ENCODE peak calls at places on chromosomes 13 and 19, in nine cellular contexts. D is IMR-90, U is mammary epithelial cell, A is H9, B is PC-9, W is astrocyte, L is GM23248, S is PC-3, V is K562. P is an unnamed sample. For H3K9me3, the result is how much of the 10 kb centered on the place peaks cover.

GRCh38 chr19:39408392-39409206 is 2.0 kb downstream of the ZFP36 start:
- DNase-seq in L (peak), V (peak), S (peak), B (peak), A (no peak), W (no peak), U (peak), D (peak), P (peak)

GRCh38 chr19:17944301-17944700 is 11.5 kb downstream of the CCDC124 start:
- DNase-seq in S (peak), A (no peak), L (peak), U (peak), W (peak), B (no peak), D (peak), V (no peak), P (no peak)

GRCh38 chr19:30968210-30968609 is 381.0 kb downstream of the TSHZ3 start:
- DNase-seq in S (no peak), W (no peak), A (no peak), U (no peak), V (peak), B (no peak), D (no peak), L (peak), P (no peak)

GRCh38 chr19:32404213-32404938 is 1.2 kb upstream of the DPY19L3 start:
- DNase-seq in V (no peak), D (no peak), S (no peak), A (peak), L (peak), W (no peak), B (no peak), U (no peak), P (no peak)

GRCh38 chr13:94550030-94550738 is 45.8 kb downstream of the TGDS start:
- DNase-seq in W (peak), S (peak), U (no peak), B (peak), A (no peak), L (peak), V (no peak), D (peak), P (no peak)

GRCh38 chr13:77465595-77466195 is 69.8 kb upstream of the SCEL start:
- DNase-seq in A (no peak), W (no peak), U (no peak), V (no peak), S (no peak), B (no peak), L (no peak), D (no peak), P (no peak)

GRCh38 chr19:56253737-56254136 is 18.8 kb upstream of the EDDM13 start:
- DNase-seq in W (peak), L (peak), A (no peak), U (peak), B (no peak), S (peak), D (peak), V (peak), P (peak)

GRCh38 chr13:43356566-43356965 is 333.2 kb downstream of the DNAJC15 start:
- DNase-seq in A (no peak), L (peak), S (no peak), W (no peak), V (no peak), B (no peak), U (peak), D (peak), P (no peak)

GRCh38 chr13:103371271-103371670 is 305.1 kb upstream of the SLC10A2 start:
- DNase-seq in L (no peak), D (no peak), W (peak), B (peak), S (peak), A (no peak), U (peak), V (no peak), P (no peak)

GRCh38 chr13:108769213-108770070 is 140.0 kb downstream of the MYO16 start:
- DNase-seq in W (peak), S (peak), L (no peak), D (no peak), B (peak), V (peak), U (peak), A (no peak), P (peak)

GRCh38 chr13:30806784-30807183 is 71.4 kb downstream of the ALOX5AP start:
- DNase-seq in B (no peak), A (no peak), U (peak), D (peak), L (peak), W (peak), V (no peak), S (peak), P (no peak)

GRCh38 chr19:2070436-2070827 is 19.4 kb upstream of the MKNK2 start:
- DNase-seq in A (no peak), B (no peak), W (no peak), U (no peak), D (no peak), S (no peak), V (no peak), L (no peak), P (no peak)

GRCh38 chr19:38932425-38933179 is 1.9 kb downstream of the MRPS12 start:
- DNase-seq in V (no peak), U (no peak), W (peak), D (peak), B (no peak), S (peak), L (peak), A (peak), P (no peak)

GRCh38 chr19:51688665-51689571 is 4.2 kb upstream of the SPACA6 start:
- DNase-seq in A (peak), L (peak), D (peak), W (peak), B (peak), S (peak), V (peak), U (peak), P (peak)

GRCh38 chr19:2487780-2488330 is 11.9 kb downstream of the GADD45B start:
- DNase-seq in B (no peak), U (no peak), L (no peak), A (no peak), W (no peak), S (no peak), D (no peak), V (no peak), P (no peak)

GRCh38 chr19:12778020-12778904 is 2.9 kb upstream of the HOOK2 start:
- DNase-seq in S (peak), B (peak), U (peak), W (peak), V (no peak), D (peak), L (peak), A (peak), P (peak)

GRCh38 chr13:68927387-68928026 is 1180.1 kb upstream of the ATXN8OS start:
- DNase-seq in A (peak), S (peak), V (no peak), L (no peak), B (no peak), D (no peak), W (peak), U (no peak), P (peak)

GRCh38 chr13:75455962-75456361 is 26.0 kb downstream of the TBC1D4 start:
- DNase-seq in U (no peak), A (no peak), V (no peak), S (no peak), W (no peak), D (no peak), L (no peak), B (no peak), P (no peak)

GRCh38 chr19:34556500-34556899 is 74.9 kb downstream of the WTIP start:
- DNase-seq in U (peak), V (peak), D (no peak), S (peak), L (peak), W (no peak), B (no peak), A (peak), P (peak)

GRCh38 chr13:89688908-89689307 is 1658.6 kb upstream of the MIR17HG start:
- DNase-seq in W (peak), D (no peak), U (no peak), A (no peak), V (no peak), B (no peak), S (no peak), L (no peak), P (no peak)

GRCh38 chr19:54608205-54608604 is 14.8 kb downstream of the LILRA1 start:
- DNase-seq in A (no peak), L (no peak), D (no peak), B (peak), U (no peak), S (no peak), W (no peak), V (no peak), P (no peak)

GRCh38 chr19:54608792-54609191 is 15.4 kb downstream of the LILRA1 start:
- DNase-seq in U (no peak), V (no peak), D (no peak), W (no peak), B (no peak), A (no peak), S (no peak), L (no peak), P (no peak)

GRCh38 chr19:54606891-54607781 is 13.7 kb downstream of the LILRA1 start:
- DNase-seq in D (no peak), A (no peak), W (no peak), V (no peak), S (no peak), L (no peak), U (no peak), B (peak), P (no peak)

GRCh38 chr19:54607782-54608150 is 14.3 kb downstream of the LILRA1 start:
- DNase-seq in D (no peak), B (no peak), V (no peak), L (no peak), U (no peak), A (no peak), W (no peak), S (no peak), P (no peak)

DNA sequence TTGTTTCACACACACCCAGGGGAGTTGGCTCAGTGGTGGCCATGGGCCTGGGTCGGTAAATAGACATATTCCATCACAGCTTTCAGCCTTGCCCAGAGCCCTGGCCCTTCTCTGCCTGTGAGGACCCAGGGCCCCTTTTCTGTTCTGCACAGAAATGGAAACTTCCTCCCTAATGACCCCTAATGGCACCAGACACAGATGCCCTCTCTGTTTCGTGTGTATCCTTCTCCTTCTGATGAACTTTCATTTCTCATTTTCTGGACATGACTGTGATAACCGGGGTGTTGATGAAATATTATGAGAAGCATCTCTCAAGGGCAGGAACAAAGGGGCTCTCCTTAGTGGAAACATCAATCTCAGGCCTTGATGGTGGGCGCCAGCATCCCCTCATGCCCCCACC is 12.8 kb downstream of the LILRA1 start:
- DNase-seq in D (no peak), V (no peak), B (peak), L (no peak), W (no peak), S (no peak), U (no peak), A (no peak), P (no peak)
- H3K9me3 ChIP-seq in D (under half), V (under half), B (under half), L (under half), W (under half), S (under half), U (under half), A (half or more), P (under half)

GRCh38 chr13:113666324-113666660 is 727 bp upstream of the GRK1 start:
- DNase-seq in L (no peak), D (no peak), U (no peak), V (no peak), A (no peak), W (no peak), S (no peak), B (no peak), P (no peak)

GRCh38 chr13:113665582-113666323 is 1.3 kb upstream of the GRK1 start:
- DNase-seq in B (no peak), W (no peak), D (no peak), S (no peak), V (no peak), U (no peak), A (no peak), L (no peak), P (no peak)

GRCh38 chr13:113668491-113668971 is 1.5 kb downstream of the GRK1 start:
- DNase-seq in L (no peak), V (no peak), W (no peak), B (no peak), U (no peak), D (no peak), S (no peak), A (no peak), P (no peak)

GRCh38 chr13:113667771-113668490 is 912 bp downstream of the GRK1 start:
- DNase-seq in V (no peak), W (no peak), A (no peak), U (no peak), B (no peak), L (no peak), D (no peak), S (no peak), P (no peak)

DNA sequence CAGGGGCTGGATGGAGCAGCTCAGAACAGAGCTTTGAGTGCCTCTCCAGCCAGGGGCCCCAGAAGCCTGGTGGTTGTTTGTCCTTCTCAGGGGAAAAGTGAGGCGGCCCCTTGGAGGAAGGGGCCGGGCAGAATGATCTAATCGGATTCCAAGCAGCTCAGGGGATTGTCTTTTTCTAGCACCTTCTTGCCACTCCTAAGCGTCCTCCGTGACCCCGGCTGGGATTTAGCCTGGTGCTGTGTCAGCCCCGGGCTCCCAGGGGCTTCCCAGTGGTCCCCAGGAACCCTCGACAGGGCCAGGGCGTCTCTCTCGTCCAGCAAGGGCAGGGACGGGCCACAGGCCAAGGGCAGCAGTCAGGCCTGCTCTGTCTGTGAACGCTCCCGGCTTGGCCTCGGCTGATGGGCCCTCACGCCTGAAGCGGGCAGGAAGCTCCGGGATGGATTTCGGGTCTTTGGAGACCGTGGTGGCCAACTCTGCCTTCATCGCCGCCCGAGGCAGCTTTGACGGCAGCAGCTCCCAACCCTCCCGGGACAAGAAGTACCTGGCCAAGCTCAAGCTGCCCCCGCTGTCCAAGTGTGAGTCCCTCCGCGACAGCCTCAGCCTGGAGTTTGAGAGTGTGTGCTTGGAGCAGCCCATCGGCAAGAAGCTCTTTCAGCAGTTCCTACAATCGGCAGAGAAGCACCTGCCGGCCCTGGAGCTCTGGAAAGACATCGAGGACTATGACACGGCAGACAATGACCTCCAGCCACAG is at the start of gene GRK1:
- DNase-seq in S (no peak), U (no peak), A (no peak), D (no peak), W (no peak), L (no peak), B (no peak), V (no peak), P (no peak)
- H2AFZ ChIP-seq in S (no peak), U (no peak), A (no peak), D (no peak), W (no peak), L (no peak), B (no peak), V (no peak), P (no peak)

GRCh38 chr19:57576661-57577060 is 2.0 kb downstream of the ZNF416 start:
- DNase-seq in W (no peak), A (no peak), B (no peak), D (no peak), V (no peak), L (no peak), U (no peak), S (no peak), P (no peak)
- H3K9me3 ChIP-seq in W (half or more), A (half or more), B (half or more), D (half or more), V (under half), L (under half), U (half or more), S (half or more), P (under half)

DNA sequence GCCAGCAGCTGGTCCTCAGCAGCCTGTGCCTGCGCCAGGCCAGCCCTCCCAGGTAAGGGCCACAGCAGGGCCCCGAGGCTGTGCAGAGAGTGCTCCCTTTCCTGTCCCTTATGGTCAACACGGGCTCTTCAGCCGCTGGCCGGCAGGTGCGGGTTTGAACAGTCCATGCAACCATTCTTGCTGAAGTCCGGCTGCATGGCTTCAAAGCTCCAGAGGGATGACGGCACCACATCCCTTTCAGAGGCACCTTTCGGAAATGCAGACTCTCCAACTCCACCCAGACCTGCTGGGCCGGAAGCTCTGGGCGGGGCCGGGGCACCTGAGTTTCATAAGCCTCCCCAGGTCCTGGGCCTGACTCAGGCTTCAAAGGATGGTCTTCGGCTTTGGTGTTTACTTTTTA is 81.3 kb downstream of the SPACA7 start:
- DNase-seq in L (no peak), U (no peak), S (no peak), D (no peak), B (no peak), V (no peak), W (no peak), A (no peak), P (no peak)
- H2AFZ ChIP-seq in L (no peak), U (no peak), S (no peak), D (no peak), B (no peak), V (no peak), W (no peak), A (no peak), P (no peak)

GRCh38 chr19:58209577-58209976 is 19.1 kb upstream of the ZNF544 start:
- DNase-seq in B (peak), D (no peak), A (no peak), V (no peak), W (no peak), L (no peak), U (no peak), S (no peak), P (no peak)
- H3K9me3 ChIP-seq in B (half or more), D (half or more), A (half or more), V (half or more), W (half or more), L (under half), U (half or more), S (half or more), P (half or more)

GRCh38 chr13:40384976-40385857 is 281.2 kb downstream of the FOXO1 start:
- DNase-seq in L (no peak), A (no peak), U (peak), S (no peak), D (no peak), B (no peak), W (no peak), V (no peak), P (no peak)
- H2AFZ ChIP-seq in L (no peak), A (no peak), U (peak), S (no peak), D (no peak), B (no peak), W (peak), V (no peak), P (no peak)

P was measured in hepatocyte.